ENCODE peak calls at places on chromosomes 13 and 19, in four cellular contexts. T, N, J and V are unnamed samples.

GRCh38 chr19:17706750-17707181 is 12.5 kb upstream of the MAP1S start:
- DNase-seq in T (no peak), N (no peak), J (no peak), V (peak; percentile 78)

GRCh38 chr13:69623973-69624372 is 483.7 kb upstream of the ATXN8OS start:
- DNase-seq in T (no peak), N (no peak), J (no peak), V (no peak)

GRCh38 chr13:102708211-102708610 is 13.4 kb upstream of the METTL21C start:
- DNase-seq in T (no peak), N (no peak), J (no peak), V (no peak)

GRCh38 chr19:45443462-45444317 is 20.0 kb upstream of the ERCC1 start:
- DNase-seq in T (no peak), N (peak; percentile 33), J (peak; percentile 99), V (peak; percentile 76)

GRCh38 chr13:69234171-69234570 is 873.5 kb upstream of the ATXN8OS start:
- DNase-seq in T (no peak), N (no peak), J (no peak), V (no peak)

GRCh38 chr19:10412257-10412977 is 7.9 kb upstream of the PDE4A start:
- DNase-seq in T (no peak), N (no peak), J (no peak), V (no peak)

GRCh38 chr19:40689339-40690049 is 957 bp downstream of the NUMBL start:
- DNase-seq in T (no peak), N (no peak), J (peak; percentile 75), V (no peak)

GRCh38 chr13:110263906-110264305 is 43.1 kb downstream of the COL4A1 start:
- DNase-seq in T (no peak), N (no peak), J (no peak), V (no peak)

GRCh38 chr19:56746367-56746766 is 74.8 kb upstream of the ZNF835 start:
- DNase-seq in T (no peak), N (no peak), J (no peak), V (no peak)

GRCh38 chr13:27338816-27339215 is 68.2 kb downstream of the RASL11A start:
- DNase-seq in T (no peak), N (no peak), J (no peak), V (no peak)

GRCh38 chr19:38090561-38090960 is 133.5 kb downstream of the DPF1 start:
- DNase-seq in T (no peak), N (no peak), J (no peak), V (peak; percentile 34)

GRCh38 chr13:111344471-111345191 is 24.2 kb downstream of the TEX29 start:
- DNase-seq in T (no peak), N (no peak), J (no peak), V (no peak)

GRCh38 chr13:50916701-50917184 is 7.2 kb downstream of the RNASEH2B start:
- DNase-seq in T (no peak), N (no peak), J (no peak), V (no peak)

GRCh38 chr13:111080642-111081041 is 34.5 kb upstream of the ARHGEF7 start:
- DNase-seq in T (no peak), N (no peak), J (no peak), V (no peak)

GRCh38 chr19:6065685-6066365 is 44.5 kb downstream of the RFX2 start:
- DNase-seq in T (no peak), N (peak; percentile 39), J (peak; percentile 73), V (peak; percentile 21)
- H3K4me3 ChIP-seq in T (no peak overlapping the region), N (no peak overlapping the region), J (peak overlapping the region; percentile 5), V (no peak overlapping the region)

DNA sequence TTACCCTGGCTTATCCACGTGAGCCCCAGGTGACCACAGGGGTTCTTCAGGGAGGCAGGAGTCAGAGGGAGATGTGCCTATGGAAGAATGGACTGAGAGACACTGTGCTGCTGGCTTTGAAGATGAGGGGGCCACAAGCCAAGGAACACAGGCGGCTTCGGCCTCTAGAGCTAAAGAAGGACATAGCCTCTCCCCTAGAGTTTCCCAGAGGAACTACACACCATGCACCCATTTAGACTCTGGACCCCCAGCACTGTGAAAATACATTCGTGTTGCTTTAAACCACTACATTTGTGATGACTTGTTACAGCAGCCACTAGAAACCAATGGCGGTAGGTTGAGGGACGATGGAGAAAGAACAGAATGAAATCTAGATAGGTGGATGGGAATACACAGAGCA is 13.7 kb upstream of the ATF5 start:
- DNase-seq in T (no peak), N (no peak), J (no peak), V (no peak)
- TF ChIP-seq CTCF in T (no peak), N (no peak), J (no peak), V (no peak)

GRCh38 chr19:34525001-34525400 is 43.4 kb downstream of the WTIP start:
- DNase-seq in T (no peak), N (no peak), J (no peak), V (no peak)

GRCh38 chr19:34519602-34520001 is 38.0 kb downstream of the WTIP start:
- DNase-seq in T (no peak), N (no peak), J (no peak), V (no peak)

GRCh38 chr19:34523408-34523807 is 41.9 kb downstream of the WTIP start:
- DNase-seq in T (no peak), N (no peak), J (no peak), V (no peak)
- H3K4me3 ChIP-seq in T (no peak overlapping the region), N (no peak overlapping the region), J (no peak overlapping the region), V (no peak overlapping the region)

GRCh38 chr13:75132800-75133695 is 348.9 kb downstream of the TBC1D4 start:
- DNase-seq in T (no peak), N (no peak), J (no peak), V (no peak)
- TF ChIP-seq CTCF in T (no peak), N (no peak), J (no peak), V (no peak)